ENCODE peak calls at places on chromosomes 16 and 17, in six cellular contexts. One of them, this sample, is unnamed.

GRCh38 chr17:46061435-46061834 is 62.4 kb downstream of the STH start:
- DNase-seq in mesenchymal stem cell: peak
- DNase-seq in neuronal stem cell: no peak
- DNase-seq in H1: no peak
- DNase-seq in trophoblast cell: no peak
- DNase-seq in IMR-90: no peak
- DNase-seq in this sample: peak

GRCh38 chr16:9003322-9003721 is 39.6 kb upstream of the USP7 start:
- DNase-seq in neuronal stem cell: no peak
- DNase-seq in IMR-90: no peak
- DNase-seq in H1: no peak
- DNase-seq in mesenchymal stem cell: no peak
- DNase-seq in trophoblast cell: no peak
- DNase-seq in this sample: no peak

GRCh38 chr17:80408872-80409271 is 6.1 kb upstream of the ENDOV start:
- DNase-seq in H1: no peak
- DNase-seq in neuronal stem cell: no peak
- DNase-seq in IMR-90: no peak
- DNase-seq in mesenchymal stem cell: no peak
- DNase-seq in trophoblast cell: no peak
- DNase-seq in this sample: no peak

GRCh38 chr16:81231014-81231413 is 7.5 kb upstream of the BCO1 start:
- DNase-seq in trophoblast cell: no peak
- DNase-seq in IMR-90: no peak
- DNase-seq in H1: no peak
- DNase-seq in neuronal stem cell: no peak
- DNase-seq in mesenchymal stem cell: no peak
- DNase-seq in this sample: no peak

GRCh38 chr17:60173304-60173807 is 23.6 kb downstream of the CA4 start:
- DNase-seq in H1: no peak
- DNase-seq in mesenchymal stem cell: peak
- DNase-seq in IMR-90: peak
- DNase-seq in neuronal stem cell: no peak
- DNase-seq in trophoblast cell: no peak
- DNase-seq in this sample: no peak

GRCh38 chr17:77427471-77427991 is 286.8 kb downstream of the SEC14L1 start:
- DNase-seq in neuronal stem cell: no peak
- DNase-seq in H1: no peak
- DNase-seq in IMR-90: peak
- DNase-seq in mesenchymal stem cell: peak
- DNase-seq in trophoblast cell: no peak
- DNase-seq in this sample: no peak

GRCh38 chr16:53220585-53220984 is 165.8 kb downstream of the CHD9 start:
- DNase-seq in neuronal stem cell: no peak
- DNase-seq in IMR-90: peak
- DNase-seq in trophoblast cell: no peak
- DNase-seq in H1: no peak
- DNase-seq in mesenchymal stem cell: peak
- DNase-seq in this sample: peak

GRCh38 chr17:2721603-2722002 is 10.0 kb upstream of the CLUH start:
- DNase-seq in H1: no peak
- DNase-seq in mesenchymal stem cell: no peak
- DNase-seq in IMR-90: no peak
- DNase-seq in neuronal stem cell: no peak
- DNase-seq in trophoblast cell: no peak
- DNase-seq in this sample: no peak

GRCh38 chr17:73005360-73005759 is 87.1 kb downstream of the SLC39A11 start:
- DNase-seq in trophoblast cell: no peak
- DNase-seq in neuronal stem cell: no peak
- DNase-seq in H1: no peak
- DNase-seq in mesenchymal stem cell: no peak
- DNase-seq in IMR-90: no peak
- DNase-seq in this sample: no peak

GRCh38 chr16:1984347-1985225 is 593 bp downstream of the GFER start:
- DNase-seq in neuronal stem cell: no peak
- DNase-seq in H1: no peak
- DNase-seq in mesenchymal stem cell: no peak
- DNase-seq in IMR-90: peak
- DNase-seq in trophoblast cell: no peak
- DNase-seq in this sample: no peak

GRCh38 chr17:45920083-45920482 is 25.7 kb downstream of the MAPT start:
- DNase-seq in trophoblast cell: no peak
- DNase-seq in IMR-90: no peak
- DNase-seq in mesenchymal stem cell: no peak
- DNase-seq in neuronal stem cell: no peak
- DNase-seq in H1: no peak
- DNase-seq in this sample: no peak

GRCh38 chr17:82458885-82459424 is 414 bp downstream of the NARF start:
- DNase-seq in neuronal stem cell: no peak
- DNase-seq in H1: no peak
- DNase-seq in mesenchymal stem cell: peak
- DNase-seq in trophoblast cell: no peak
- DNase-seq in IMR-90: peak
- DNase-seq in this sample: peak

GRCh38 chr17:71790791-71791190 is 330.0 kb upstream of the SOX9 start:
- DNase-seq in H1: no peak
- DNase-seq in IMR-90: peak
- DNase-seq in mesenchymal stem cell: peak
- DNase-seq in neuronal stem cell: no peak
- DNase-seq in trophoblast cell: no peak
- DNase-seq in this sample: no peak

GRCh38 chr17:47810200-47810821 is 11.3 kb downstream of the OSBPL7 start:
- DNase-seq in IMR-90: peak
- DNase-seq in trophoblast cell: peak
- DNase-seq in H1: no peak
- DNase-seq in neuronal stem cell: no peak
- DNase-seq in mesenchymal stem cell: peak
- DNase-seq in this sample: peak

DNA sequence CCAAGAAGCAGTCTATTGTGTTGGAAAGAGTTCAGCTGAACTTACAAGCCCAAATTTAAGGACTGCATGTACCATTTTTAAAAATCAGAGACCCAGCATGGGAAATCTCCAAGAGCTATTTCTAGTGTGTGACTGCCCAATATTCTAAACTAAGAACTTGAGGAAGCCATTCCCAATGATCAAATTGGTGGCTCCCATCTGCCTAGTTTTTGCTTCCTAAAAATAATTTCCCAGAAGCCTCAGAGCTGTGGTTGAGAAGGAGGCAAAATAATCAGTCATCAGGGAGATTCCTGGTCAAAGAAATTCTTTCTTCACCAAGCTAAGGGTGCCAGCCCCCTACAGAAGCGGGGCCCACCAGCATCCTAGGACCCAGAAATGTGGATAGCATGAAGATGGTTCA is 176.1 kb upstream of the CDH5 start:
- DNase-seq in trophoblast cell: no peak
- DNase-seq in neuronal stem cell: no peak
- DNase-seq in IMR-90: no peak
- DNase-seq in H1: no peak
- DNase-seq in mesenchymal stem cell: no peak
- DNase-seq in this sample: no peak
- H3K18ac ChIP-seq in trophoblast cell: no peak
- H3K18ac ChIP-seq in neuronal stem cell: no peak
- H3K18ac ChIP-seq in IMR-90: peak
- H3K18ac ChIP-seq in H1: no peak
- H3K18ac ChIP-seq in mesenchymal stem cell: no peak
- H3K18ac ChIP-seq in this sample: no peak

GRCh38 chr16:79401782-79402181 is 198.8 kb downstream of the MAF start:
- DNase-seq in trophoblast cell: no peak
- DNase-seq in neuronal stem cell: no peak
- DNase-seq in IMR-90: no peak
- DNase-seq in mesenchymal stem cell: no peak
- DNase-seq in H1: no peak
- DNase-seq in this sample: no peak
- H3K4me3 ChIP-seq in trophoblast cell: no peak
- H3K4me3 ChIP-seq in neuronal stem cell: no peak
- H3K4me3 ChIP-seq in IMR-90: no peak
- H3K4me3 ChIP-seq in mesenchymal stem cell: no peak
- H3K4me3 ChIP-seq in H1: no peak
- H3K4me3 ChIP-seq in this sample: no peak

GRCh38 chr16:661184-661821 is 6.6 kb upstream of the RHOT2 start:
- DNase-seq in H1: no peak
- DNase-seq in mesenchymal stem cell: no peak
- DNase-seq in neuronal stem cell: no peak
- DNase-seq in trophoblast cell: no peak
- DNase-seq in IMR-90: no peak
- DNase-seq in this sample: no peak
- H3K18ac ChIP-seq in H1: peak
- H3K18ac ChIP-seq in mesenchymal stem cell: peak
- H3K18ac ChIP-seq in neuronal stem cell: peak
- H3K18ac ChIP-seq in trophoblast cell: peak
- H3K18ac ChIP-seq in IMR-90: no peak
- H3K18ac ChIP-seq in this sample: no peak

GRCh38 chr17:30236807-30237206 is 1.3 kb upstream of the SLC6A4 start:
- DNase-seq in trophoblast cell: peak
- DNase-seq in neuronal stem cell: peak
- DNase-seq in IMR-90: no peak
- DNase-seq in H1: peak
- DNase-seq in mesenchymal stem cell: peak
- DNase-seq in this sample: peak
- H3K4me3 ChIP-seq in trophoblast cell: no peak
- H3K4me3 ChIP-seq in neuronal stem cell: no peak
- H3K4me3 ChIP-seq in IMR-90: no peak
- H3K4me3 ChIP-seq in H1: no peak
- H3K4me3 ChIP-seq in mesenchymal stem cell: no peak
- H3K4me3 ChIP-seq in this sample: no peak

GRCh38 chr16:10086620-10087019 is 95.6 kb downstream of the GRIN2A start:
- DNase-seq in mesenchymal stem cell: no peak
- DNase-seq in trophoblast cell: no peak
- DNase-seq in neuronal stem cell: no peak
- DNase-seq in IMR-90: no peak
- DNase-seq in H1: no peak
- DNase-seq in this sample: no peak
- H3K18ac ChIP-seq in mesenchymal stem cell: no peak
- H3K18ac ChIP-seq in trophoblast cell: no peak
- H3K18ac ChIP-seq in neuronal stem cell: no peak
- H3K18ac ChIP-seq in IMR-90: no peak
- H3K18ac ChIP-seq in H1: no peak
- H3K18ac ChIP-seq in this sample: no peak

DNA sequence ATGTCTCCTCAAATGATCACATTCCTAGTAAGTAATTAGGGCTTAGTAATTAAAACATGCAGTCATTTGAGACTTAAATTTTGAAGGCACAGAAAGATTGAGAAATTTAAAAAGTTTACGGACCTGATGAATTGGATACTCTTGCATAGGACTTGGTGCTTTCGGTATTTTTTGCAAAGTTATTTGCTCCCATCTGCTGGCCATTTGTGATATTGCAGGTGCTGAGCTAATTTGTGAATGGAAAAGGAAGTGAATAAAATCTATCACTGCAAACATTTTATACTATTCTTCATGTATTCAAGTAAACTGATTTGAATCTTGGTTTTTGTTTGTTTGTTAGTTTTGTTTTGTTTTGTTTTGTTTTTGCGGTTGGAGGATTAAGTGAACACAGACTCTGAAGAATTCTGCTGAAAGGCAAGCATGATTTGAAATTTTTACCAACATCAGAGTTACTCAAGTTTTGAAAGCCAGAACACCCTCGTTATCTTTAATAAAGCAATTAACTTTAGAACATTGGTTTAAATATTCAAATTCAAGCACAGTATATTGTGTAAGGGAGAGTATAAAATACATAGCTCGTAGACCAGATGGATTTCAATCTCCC is 689.5 kb upstream of the RBFOX1 start:
- DNase-seq in mesenchymal stem cell: peak
- DNase-seq in trophoblast cell: peak
- DNase-seq in neuronal stem cell: peak
- DNase-seq in IMR-90: peak
- DNase-seq in H1: no peak
- DNase-seq in this sample: peak
- H3K4me3 ChIP-seq in mesenchymal stem cell: no peak
- H3K4me3 ChIP-seq in trophoblast cell: no peak
- H3K4me3 ChIP-seq in neuronal stem cell: no peak
- H3K4me3 ChIP-seq in IMR-90: no peak
- H3K4me3 ChIP-seq in H1: no peak
- H3K4me3 ChIP-seq in this sample: no peak

GRCh38 chr17:44279586-44280344 is 11.8 kb upstream of the SLC4A1 start:
- DNase-seq in IMR-90: peak
- DNase-seq in neuronal stem cell: no peak
- DNase-seq in mesenchymal stem cell: peak
- DNase-seq in H1: peak
- DNase-seq in trophoblast cell: peak
- DNase-seq in this sample: peak
- H3K18ac ChIP-seq in IMR-90: no peak
- H3K18ac ChIP-seq in neuronal stem cell: no peak
- H3K18ac ChIP-seq in mesenchymal stem cell: no peak
- H3K18ac ChIP-seq in H1: peak
- H3K18ac ChIP-seq in trophoblast cell: no peak
- H3K18ac ChIP-seq in this sample: no peak

GRCh38 chr17:27283057-27283456 is 10.9 kb upstream of the WSB1 start:
- DNase-seq in IMR-90: no peak
- DNase-seq in H1: no peak
- DNase-seq in trophoblast cell: no peak
- DNase-seq in neuronal stem cell: no peak
- DNase-seq in mesenchymal stem cell: no peak
- DNase-seq in this sample: no peak

GRCh38 chr17:27282054-27282501 is 11.8 kb upstream of the WSB1 start:
- DNase-seq in mesenchymal stem cell: no peak
- DNase-seq in H1: no peak
- DNase-seq in trophoblast cell: peak
- DNase-seq in IMR-90: peak
- DNase-seq in neuronal stem cell: no peak
- DNase-seq in this sample: no peak

GRCh38 chr17:27280527-27280926 is 13.4 kb upstream of the WSB1 start:
- DNase-seq in H1: no peak
- DNase-seq in neuronal stem cell: no peak
- DNase-seq in mesenchymal stem cell: no peak
- DNase-seq in IMR-90: no peak
- DNase-seq in trophoblast cell: peak
- DNase-seq in this sample: no peak

GRCh38 chr17:27284811-27285415 is 9.0 kb upstream of the WSB1 start:
- DNase-seq in IMR-90: no peak
- DNase-seq in mesenchymal stem cell: no peak
- DNase-seq in trophoblast cell: no peak
- DNase-seq in H1: no peak
- DNase-seq in neuronal stem cell: no peak
- DNase-seq in this sample: no peak

GRCh38 chr17:27281438-27281837 is 12.5 kb upstream of the WSB1 start:
- DNase-seq in IMR-90: no peak
- DNase-seq in trophoblast cell: no peak
- DNase-seq in H1: no peak
- DNase-seq in mesenchymal stem cell: no peak
- DNase-seq in neuronal stem cell: no peak
- DNase-seq in this sample: peak
- H3K4me3 ChIP-seq in IMR-90: no peak
- H3K4me3 ChIP-seq in trophoblast cell: no peak
- H3K4me3 ChIP-seq in H1: no peak
- H3K4me3 ChIP-seq in mesenchymal stem cell: no peak
- H3K4me3 ChIP-seq in neuronal stem cell: no peak
- H3K4me3 ChIP-seq in this sample: no peak

DNA sequence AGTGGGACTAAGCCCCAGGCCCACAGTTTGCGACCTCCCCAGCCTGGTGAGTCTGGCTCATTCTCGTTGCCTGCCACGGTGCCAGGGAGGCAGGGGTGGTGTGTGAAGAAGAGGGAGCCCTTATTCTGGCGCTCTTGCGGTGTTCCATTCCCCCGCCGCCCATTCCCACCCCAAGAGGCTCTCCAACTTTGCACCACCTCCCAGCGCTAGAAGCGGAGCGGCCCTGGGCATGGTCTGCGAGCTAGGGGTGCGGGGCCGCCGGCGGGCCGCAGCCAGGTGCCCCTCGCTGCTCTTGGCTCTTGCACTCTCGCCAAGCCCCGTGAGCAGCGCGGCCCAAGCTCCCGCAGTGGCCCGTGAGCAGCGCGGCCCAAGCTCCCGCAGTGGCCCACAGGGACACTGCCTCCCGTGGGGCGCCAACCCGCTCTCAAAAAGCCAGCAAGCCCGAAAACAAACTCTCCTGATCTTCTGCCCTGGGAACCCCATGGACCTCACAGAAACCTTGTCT is 12.3 kb upstream of the ZNF423 start:
- DNase-seq in H1: no peak
- DNase-seq in trophoblast cell: no peak
- DNase-seq in neuronal stem cell: no peak
- DNase-seq in IMR-90: no peak
- DNase-seq in mesenchymal stem cell: no peak
- DNase-seq in this sample: no peak
- H3K18ac ChIP-seq in H1: peak
- H3K18ac ChIP-seq in trophoblast cell: no peak
- H3K18ac ChIP-seq in neuronal stem cell: peak
- H3K18ac ChIP-seq in IMR-90: no peak
- H3K18ac ChIP-seq in mesenchymal stem cell: no peak
- H3K18ac ChIP-seq in this sample: no peak

This sample was measured in mesendoderm.